ENCODE peak calls at places on chromosomes 7 and 10, in nine cellular contexts. One of them, this sample, is unnamed.

GRCh38 chr10:110279062-110279986 is 25.4 kb downstream of the SMNDC1 start:
- DNase-seq in mammary epithelial cell: peak
- DNase-seq in bronchial epithelial cell: peak
- DNase-seq in uterus: peak
- DNase-seq in tibial artery: peak
- DNase-seq in neural progenitor cell: peak
- DNase-seq in sigmoid colon: peak
- DNase-seq in right lobe of liver: no peak
- DNase-seq in OCI-LY7: peak
- DNase-seq in this sample: peak

GRCh38 chr10:60048146-60048545 is 141.8 kb upstream of the CCDC6 start:
- DNase-seq in mammary epithelial cell: peak
- DNase-seq in bronchial epithelial cell: peak
- DNase-seq in uterus: no peak
- DNase-seq in tibial artery: no peak
- DNase-seq in neural progenitor cell: peak
- DNase-seq in sigmoid colon: no peak
- DNase-seq in right lobe of liver: no peak
- DNase-seq in OCI-LY7: no peak
- DNase-seq in this sample: peak

GRCh38 chr7:86469680-86470295 is 173.9 kb upstream of the GRM3 start:
- DNase-seq in mammary epithelial cell: peak
- DNase-seq in bronchial epithelial cell: peak
- DNase-seq in uterus: no peak
- DNase-seq in tibial artery: peak
- DNase-seq in neural progenitor cell: peak
- DNase-seq in sigmoid colon: peak
- DNase-seq in right lobe of liver: peak
- DNase-seq in OCI-LY7: peak
- DNase-seq in this sample: peak

GRCh38 chr7:73864981-73865711 is 4.2 kb downstream of the TMEM270 start:
- DNase-seq in mammary epithelial cell: no peak
- DNase-seq in bronchial epithelial cell: no peak
- DNase-seq in uterus: no peak
- DNase-seq in tibial artery: no peak
- DNase-seq in neural progenitor cell: no peak
- DNase-seq in sigmoid colon: no peak
- DNase-seq in right lobe of liver: no peak
- DNase-seq in OCI-LY7: no peak
- DNase-seq in this sample: no peak

GRCh38 chr10:8138471-8138870 is 84.0 kb downstream of the GATA3 start:
- DNase-seq in mammary epithelial cell: peak
- DNase-seq in bronchial epithelial cell: peak
- DNase-seq in uterus: no peak
- DNase-seq in tibial artery: no peak
- DNase-seq in neural progenitor cell: no peak
- DNase-seq in sigmoid colon: no peak
- DNase-seq in right lobe of liver: no peak
- DNase-seq in OCI-LY7: no peak
- DNase-seq in this sample: peak

GRCh38 chr10:86103391-86104101 is 263.0 kb downstream of the GRID1 start:
- DNase-seq in mammary epithelial cell: no peak
- DNase-seq in bronchial epithelial cell: no peak
- DNase-seq in uterus: no peak
- DNase-seq in tibial artery: no peak
- DNase-seq in neural progenitor cell: no peak
- DNase-seq in sigmoid colon: no peak
- DNase-seq in right lobe of liver: no peak
- DNase-seq in OCI-LY7: no peak
- DNase-seq in this sample: no peak

GRCh38 chr10:96061232-96061631 is 17.8 kb downstream of the CCNJ start:
- DNase-seq in mammary epithelial cell: no peak
- DNase-seq in bronchial epithelial cell: no peak
- DNase-seq in uterus: no peak
- DNase-seq in tibial artery: no peak
- DNase-seq in neural progenitor cell: no peak
- DNase-seq in sigmoid colon: no peak
- DNase-seq in right lobe of liver: no peak
- DNase-seq in OCI-LY7: no peak
- DNase-seq in this sample: no peak

GRCh38 chr7:114158854-114159253 is 240.0 kb upstream of the PPP1R3A start:
- DNase-seq in mammary epithelial cell: no peak
- DNase-seq in bronchial epithelial cell: no peak
- DNase-seq in uterus: no peak
- DNase-seq in tibial artery: no peak
- DNase-seq in neural progenitor cell: no peak
- DNase-seq in sigmoid colon: no peak
- DNase-seq in right lobe of liver: no peak
- DNase-seq in OCI-LY7: no peak
- DNase-seq in this sample: no peak

GRCh38 chr7:45035909-45036308 is 35.9 kb downstream of the CCM2 start:
- DNase-seq in mammary epithelial cell: no peak
- DNase-seq in bronchial epithelial cell: peak
- DNase-seq in uterus: no peak
- DNase-seq in tibial artery: no peak
- DNase-seq in neural progenitor cell: no peak
- DNase-seq in sigmoid colon: no peak
- DNase-seq in right lobe of liver: no peak
- DNase-seq in OCI-LY7: no peak
- DNase-seq in this sample: no peak

GRCh38 chr10:21524526-21525366 is 736 bp downstream of the SKIDA1 start:
- DNase-seq in mammary epithelial cell: peak
- DNase-seq in bronchial epithelial cell: peak
- DNase-seq in uterus: no peak
- DNase-seq in tibial artery: no peak
- DNase-seq in neural progenitor cell: peak
- DNase-seq in sigmoid colon: no peak
- DNase-seq in right lobe of liver: no peak
- DNase-seq in OCI-LY7: no peak
- DNase-seq in this sample: peak

GRCh38 chr7:117230276-117231046 is 92.4 kb downstream of the WNT2 start:
- DNase-seq in mammary epithelial cell: no peak
- DNase-seq in bronchial epithelial cell: no peak
- DNase-seq in uterus: no peak
- DNase-seq in tibial artery: no peak
- DNase-seq in neural progenitor cell: no peak
- DNase-seq in sigmoid colon: no peak
- DNase-seq in right lobe of liver: no peak
- DNase-seq in OCI-LY7: no peak
- DNase-seq in this sample: peak

GRCh38 chr7:97771576-97771975 is 39.7 kb downstream of the TAC1 start:
- DNase-seq in mammary epithelial cell: no peak
- DNase-seq in bronchial epithelial cell: no peak
- DNase-seq in uterus: no peak
- DNase-seq in tibial artery: no peak
- DNase-seq in neural progenitor cell: no peak
- DNase-seq in sigmoid colon: no peak
- DNase-seq in right lobe of liver: no peak
- DNase-seq in OCI-LY7: no peak
- DNase-seq in this sample: no peak

DNA sequence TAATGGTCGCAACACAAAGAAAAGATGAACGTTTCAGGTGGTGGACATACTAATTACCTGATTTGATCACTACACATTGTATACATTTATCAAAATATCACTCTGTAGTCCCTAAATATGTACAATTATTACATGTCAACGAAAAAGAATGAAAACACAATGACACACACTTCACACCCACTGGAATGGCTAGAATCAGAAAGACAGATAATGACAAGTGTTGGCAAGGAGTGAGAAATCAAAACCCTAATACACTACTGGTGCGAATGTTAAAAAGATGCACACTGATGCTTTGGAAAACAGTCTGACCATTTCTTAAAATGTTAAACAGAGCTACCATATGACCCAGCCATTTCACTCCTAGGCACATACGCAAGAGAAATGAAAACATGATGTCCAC is 2.3 kb downstream of the COA1 start:
- DNase-seq in mammary epithelial cell: no peak
- DNase-seq in bronchial epithelial cell: no peak
- DNase-seq in uterus: no peak
- DNase-seq in tibial artery: no peak
- DNase-seq in neural progenitor cell: no peak
- DNase-seq in sigmoid colon: no peak
- DNase-seq in right lobe of liver: no peak
- DNase-seq in OCI-LY7: no peak
- DNase-seq in this sample: no peak
- H3K4me3 ChIP-seq in mammary epithelial cell: no peak
- H3K4me3 ChIP-seq in bronchial epithelial cell: no peak
- H3K4me3 ChIP-seq in uterus: no peak
- H3K4me3 ChIP-seq in tibial artery: no peak
- H3K4me3 ChIP-seq in neural progenitor cell: no peak
- H3K4me3 ChIP-seq in sigmoid colon: no peak
- H3K4me3 ChIP-seq in right lobe of liver: no peak
- H3K4me3 ChIP-seq in OCI-LY7: peak
- H3K4me3 ChIP-seq in this sample: no peak

GRCh38 chr7:128219646-128220045 is 21.4 kb upstream of the LEP start:
- DNase-seq in mammary epithelial cell: no peak
- DNase-seq in bronchial epithelial cell: no peak
- DNase-seq in uterus: no peak
- DNase-seq in tibial artery: no peak
- DNase-seq in neural progenitor cell: no peak
- DNase-seq in sigmoid colon: peak
- DNase-seq in right lobe of liver: no peak
- DNase-seq in OCI-LY7: no peak
- DNase-seq in this sample: no peak

GRCh38 chr7:128215739-128216138 is 25.3 kb upstream of the LEP start:
- DNase-seq in mammary epithelial cell: no peak
- DNase-seq in bronchial epithelial cell: no peak
- DNase-seq in uterus: no peak
- DNase-seq in tibial artery: no peak
- DNase-seq in neural progenitor cell: no peak
- DNase-seq in sigmoid colon: peak
- DNase-seq in right lobe of liver: no peak
- DNase-seq in OCI-LY7: no peak
- DNase-seq in this sample: peak

GRCh38 chr7:128215281-128215680 is 25.8 kb upstream of the LEP start:
- DNase-seq in mammary epithelial cell: peak
- DNase-seq in bronchial epithelial cell: no peak
- DNase-seq in uterus: no peak
- DNase-seq in tibial artery: no peak
- DNase-seq in neural progenitor cell: no peak
- DNase-seq in sigmoid colon: no peak
- DNase-seq in right lobe of liver: no peak
- DNase-seq in OCI-LY7: no peak
- DNase-seq in this sample: peak

GRCh38 chr7:128217030-128217805 is 23.9 kb upstream of the LEP start:
- DNase-seq in mammary epithelial cell: peak
- DNase-seq in bronchial epithelial cell: peak
- DNase-seq in uterus: no peak
- DNase-seq in tibial artery: no peak
- DNase-seq in neural progenitor cell: no peak
- DNase-seq in sigmoid colon: peak
- DNase-seq in right lobe of liver: peak
- DNase-seq in OCI-LY7: no peak
- DNase-seq in this sample: peak

GRCh38 chr7:128217972-128218652 is 23.0 kb upstream of the LEP start:
- DNase-seq in mammary epithelial cell: no peak
- DNase-seq in bronchial epithelial cell: no peak
- DNase-seq in uterus: no peak
- DNase-seq in tibial artery: no peak
- DNase-seq in neural progenitor cell: no peak
- DNase-seq in sigmoid colon: peak
- DNase-seq in right lobe of liver: no peak
- DNase-seq in OCI-LY7: no peak
- DNase-seq in this sample: no peak
- TF ChIP-seq CTCF in mammary epithelial cell: peak
- TF ChIP-seq CTCF in bronchial epithelial cell: no peak
- TF ChIP-seq CTCF in uterus: no peak
- TF ChIP-seq CTCF in tibial artery: no peak
- TF ChIP-seq CTCF in neural progenitor cell: peak
- TF ChIP-seq CTCF in sigmoid colon: no peak
- TF ChIP-seq CTCF in right lobe of liver: no peak
- TF ChIP-seq CTCF in OCI-LY7: peak
- TF ChIP-seq CTCF in this sample: peak

GRCh38 chr7:92717601-92717981 is 118.8 kb downstream of the CDK6 start:
- DNase-seq in mammary epithelial cell: peak
- DNase-seq in bronchial epithelial cell: no peak
- DNase-seq in uterus: no peak
- DNase-seq in tibial artery: no peak
- DNase-seq in neural progenitor cell: no peak
- DNase-seq in sigmoid colon: no peak
- DNase-seq in right lobe of liver: no peak
- DNase-seq in OCI-LY7: no peak
- DNase-seq in this sample: no peak
- H3K4me3 ChIP-seq in mammary epithelial cell: peak
- H3K4me3 ChIP-seq in bronchial epithelial cell: no peak
- H3K4me3 ChIP-seq in uterus: peak
- H3K4me3 ChIP-seq in tibial artery: peak
- H3K4me3 ChIP-seq in neural progenitor cell: no peak
- H3K4me3 ChIP-seq in sigmoid colon: peak
- H3K4me3 ChIP-seq in right lobe of liver: peak
- H3K4me3 ChIP-seq in OCI-LY7: peak
- H3K4me3 ChIP-seq in this sample: no peak

GRCh38 chr7:158444501-158445420 is 142.9 kb downstream of the PTPRN2 start:
- DNase-seq in mammary epithelial cell: no peak
- DNase-seq in bronchial epithelial cell: no peak
- DNase-seq in uterus: no peak
- DNase-seq in tibial artery: no peak
- DNase-seq in neural progenitor cell: no peak
- DNase-seq in sigmoid colon: no peak
- DNase-seq in right lobe of liver: no peak
- DNase-seq in OCI-LY7: no peak
- DNase-seq in this sample: no peak

GRCh38 chr7:158439035-158439434 is 148.6 kb downstream of the PTPRN2 start:
- DNase-seq in mammary epithelial cell: no peak
- DNase-seq in bronchial epithelial cell: no peak
- DNase-seq in uterus: no peak
- DNase-seq in tibial artery: no peak
- DNase-seq in neural progenitor cell: no peak
- DNase-seq in sigmoid colon: no peak
- DNase-seq in right lobe of liver: no peak
- DNase-seq in OCI-LY7: no peak
- DNase-seq in this sample: no peak

GRCh38 chr7:158443688-158444483 is 143.7 kb downstream of the PTPRN2 start:
- DNase-seq in mammary epithelial cell: no peak
- DNase-seq in bronchial epithelial cell: no peak
- DNase-seq in uterus: no peak
- DNase-seq in tibial artery: no peak
- DNase-seq in neural progenitor cell: no peak
- DNase-seq in sigmoid colon: no peak
- DNase-seq in right lobe of liver: no peak
- DNase-seq in OCI-LY7: no peak
- DNase-seq in this sample: no peak

GRCh38 chr7:158443014-158443687 is 144.5 kb downstream of the PTPRN2 start:
- DNase-seq in mammary epithelial cell: no peak
- DNase-seq in bronchial epithelial cell: no peak
- DNase-seq in uterus: no peak
- DNase-seq in tibial artery: no peak
- DNase-seq in neural progenitor cell: no peak
- DNase-seq in sigmoid colon: no peak
- DNase-seq in right lobe of liver: no peak
- DNase-seq in OCI-LY7: no peak
- DNase-seq in this sample: no peak

GRCh38 chr7:158442260-158442659 is 145.4 kb downstream of the PTPRN2 start:
- DNase-seq in mammary epithelial cell: no peak
- DNase-seq in bronchial epithelial cell: peak
- DNase-seq in uterus: no peak
- DNase-seq in tibial artery: no peak
- DNase-seq in neural progenitor cell: peak
- DNase-seq in sigmoid colon: no peak
- DNase-seq in right lobe of liver: no peak
- DNase-seq in OCI-LY7: peak
- DNase-seq in this sample: no peak
- TF ChIP-seq CTCF in mammary epithelial cell: no peak
- TF ChIP-seq CTCF in bronchial epithelial cell: peak
- TF ChIP-seq CTCF in uterus: no peak
- TF ChIP-seq CTCF in tibial artery: no peak
- TF ChIP-seq CTCF in neural progenitor cell: peak
- TF ChIP-seq CTCF in sigmoid colon: no peak
- TF ChIP-seq CTCF in right lobe of liver: peak
- TF ChIP-seq CTCF in OCI-LY7: peak
- TF ChIP-seq CTCF in this sample: peak

GRCh38 chr10:74924251-74924954 is 98.0 kb downstream of the KAT6B start:
- DNase-seq in mammary epithelial cell: peak
- DNase-seq in bronchial epithelial cell: peak
- DNase-seq in uterus: no peak
- DNase-seq in tibial artery: no peak
- DNase-seq in neural progenitor cell: no peak
- DNase-seq in sigmoid colon: no peak
- DNase-seq in right lobe of liver: no peak
- DNase-seq in OCI-LY7: no peak
- DNase-seq in this sample: peak
- H3K4me3 ChIP-seq in mammary epithelial cell: no peak
- H3K4me3 ChIP-seq in bronchial epithelial cell: no peak
- H3K4me3 ChIP-seq in uterus: no peak
- H3K4me3 ChIP-seq in tibial artery: peak
- H3K4me3 ChIP-seq in neural progenitor cell: no peak
- H3K4me3 ChIP-seq in sigmoid colon: no peak
- H3K4me3 ChIP-seq in right lobe of liver: no peak
- H3K4me3 ChIP-seq in OCI-LY7: no peak
- H3K4me3 ChIP-seq in this sample: no peak

This sample was measured in cardiac fibroblast.